ENCODE peak calls at places on chromosomes 6 and 20, in five cellular contexts. S, B, U, P and C are unnamed samples.

GRCh38 chr6:122614303-122614702 is 4.1 kb downstream of the PKIB start:
- DNase-seq in S (no peak), B (no peak), U (no peak), P (no peak), C (no peak)

GRCh38 chr6:2102966-2103365 is 142.4 kb downstream of the GMDS start:
- DNase-seq in S (no peak), B (no peak), U (no peak), P (no peak), C (no peak)

GRCh38 chr6:1849686-1850580 is 240.2 kb downstream of the FOXC1 start:
- DNase-seq in S (no peak), B (no peak), U (no peak), P (no peak), C (no peak)

GRCh38 chr6:116556814-116557403 is 3.4 kb downstream of the CALHM4 start:
- DNase-seq in S (no peak), B (no peak), U (no peak), P (no peak), C (no peak)

GRCh38 chr6:72621243-72622093 is at the start of gene KCNQ5:
- DNase-seq in S (peak), B (peak), U (peak), P (peak), C (no peak)

GRCh38 chr20:31811796-31812728 is 7.1 kb upstream of the MYLK2 start:
- DNase-seq in S (no peak), B (no peak), U (no peak), P (peak), C (peak)

GRCh38 chr6:1129141-1129540 is 182.8 kb upstream of the FOXQ1 start:
- DNase-seq in S (no peak), B (no peak), U (no peak), P (no peak), C (peak)

GRCh38 chr6:90610671-90611542 is 24.0 kb upstream of the MAP3K7 start:
- DNase-seq in S (peak), B (no peak), U (peak), P (no peak), C (no peak)

GRCh38 chr6:114785235-114786127 is 442.7 kb upstream of the HS3ST5 start:
- DNase-seq in S (no peak), B (no peak), U (peak), P (no peak), C (no peak)

GRCh38 chr6:75317503-75318206 is 33.1 kb upstream of the TMEM30A start:
- DNase-seq in S (no peak), B (no peak), U (peak), P (no peak), C (peak)

GRCh38 chr20:13788167-13788834 is 3.5 kb downstream of the NDUFAF5 start:
- DNase-seq in S (peak), B (peak), U (peak), P (no peak), C (no peak)

GRCh38 chr20:13231031-13231752 is 10.1 kb downstream of the ISM1 start:
- DNase-seq in S (no peak), B (no peak), U (peak), P (no peak), C (peak)

GRCh38 chr20:31870703-31871601 is 518 bp downstream of the TTLL9 start:
- DNase-seq in S (peak), B (no peak), U (no peak), P (no peak), C (no peak)

GRCh38 chr6:162032620-162033019 is 694.9 kb downstream of the PRKN start:
- DNase-seq in S (no peak), B (no peak), U (no peak), P (no peak), C (peak)

GRCh38 chr6:142680308-142680707 is 264.7 kb downstream of the HIVEP2 start:
- DNase-seq in S (no peak), B (no peak), U (no peak), P (no peak), C (no peak)

GRCh38 chr20:600141-600540 is 10.0 kb downstream of the TCF15 start:
- DNase-seq in S (no peak), B (no peak), U (no peak), P (no peak), C (no peak)

GRCh38 chr6:92122746-92123145 is 1296.6 kb downstream of the EPHA7 start:
- DNase-seq in S (no peak), B (no peak), U (peak), P (no peak), C (no peak)

GRCh38 chr6:41894366-41895299 is 542 bp downstream of the USP49 start:
- DNase-seq in S (peak), B (no peak), U (peak), P (no peak), C (no peak)

GRCh38 chr6:112912351-112913101 is 565.4 kb downstream of the RFPL4B start:
- DNase-seq in S (peak), B (no peak), U (no peak), P (no peak), C (peak)

GRCh38 chr20:13397300-13397724 is 176.2 kb downstream of the ISM1 start:
- DNase-seq in S (no peak), B (no peak), U (no peak), P (no peak), C (peak)

GRCh38 chr6:83378621-83379388 is 52.0 kb downstream of the ME1 start:
- DNase-seq in S (no peak), B (no peak), U (no peak), P (no peak), C (peak)

GRCh38 chr20:63529180-63529860 is 7.9 kb downstream of the PTK6 start:
- DNase-seq in S (no peak), B (no peak), U (no peak), P (no peak), C (no peak)

GRCh38 chr6:84762941-84763396 is 1.4 kb downstream of the TBX18 start:
- DNase-seq in S (no peak), B (no peak), U (peak), P (no peak), C (no peak)

GRCh38 chr6:5190467-5190866 is 70.3 kb downstream of the LYRM4 start:
- DNase-seq in S (no peak), B (no peak), U (no peak), P (no peak), C (peak)

GRCh38 chr6:143940011-143940597 is 68.0 kb downstream of the PLAGL1 start:
- DNase-seq in S (peak), B (peak), U (peak), P (no peak), C (no peak)

GRCh38 chr6:7255918-7256317 is 57.1 kb downstream of the SSR1 start:
- DNase-seq in S (no peak), B (no peak), U (no peak), P (no peak), C (no peak)

GRCh38 chr20:63033635-63034510 is 27.1 kb upstream of the BHLHE23 start:
- DNase-seq in S (no peak), B (no peak), U (no peak), P (no peak), C (no peak)

GRCh38 chr6:26044140-26045045 is 42.8 kb upstream of the HFE start:
- DNase-seq in S (peak), B (peak), U (no peak), P (peak), C (no peak)

GRCh38 chr6:91464718-91465117 is 877.8 kb upstream of the MAP3K7 start:
- DNase-seq in S (no peak), B (no peak), U (no peak), P (no peak), C (no peak)

GRCh38 chr6:47254906-47255305 is 54.8 kb downstream of the TNFRSF21 start:
- DNase-seq in S (no peak), B (no peak), U (no peak), P (no peak), C (no peak)

GRCh38 chr6:70445001-70445400 is 31.7 kb downstream of the FAM135A start:
- DNase-seq in S (no peak), B (no peak), U (no peak), P (no peak), C (no peak)

GRCh38 chr6:12312736-12313135 is 22.6 kb downstream of the EDN1 start:
- DNase-seq in S (no peak), B (no peak), U (no peak), P (no peak), C (no peak)

GRCh38 chr6:31525932-31526591 is 2.7 kb upstream of the MCCD1 start:
- DNase-seq in S (no peak), B (no peak), U (no peak), P (no peak), C (no peak)

GRCh38 chr6:24646771-24647170 is 780 bp upstream of the KIAA0319 start:
- DNase-seq in S (no peak), B (no peak), U (peak), P (no peak), C (no peak)
- H3K4me3 ChIP-seq in S (no peak), B (no peak), U (no peak), P (no peak), C (no peak)

GRCh38 chr6:30075094-30075986 is at the start of gene RNF39:
- DNase-seq in S (no peak), B (no peak), U (no peak), P (no peak), C (no peak)

GRCh38 chr6:30074331-30075093 is 1.1 kb downstream of the RNF39 start:
- DNase-seq in S (no peak), B (no peak), U (peak), P (no peak), C (no peak)

GRCh38 chr6:30075987-30076311 is 380 bp upstream of the RNF39 start:
- DNase-seq in S (peak), B (no peak), U (no peak), P (no peak), C (no peak)

GRCh38 chr6:30071858-30072257 is 3.7 kb downstream of the RNF39 start:
- DNase-seq in S (no peak), B (no peak), U (no peak), P (no peak), C (no peak)

DNA sequence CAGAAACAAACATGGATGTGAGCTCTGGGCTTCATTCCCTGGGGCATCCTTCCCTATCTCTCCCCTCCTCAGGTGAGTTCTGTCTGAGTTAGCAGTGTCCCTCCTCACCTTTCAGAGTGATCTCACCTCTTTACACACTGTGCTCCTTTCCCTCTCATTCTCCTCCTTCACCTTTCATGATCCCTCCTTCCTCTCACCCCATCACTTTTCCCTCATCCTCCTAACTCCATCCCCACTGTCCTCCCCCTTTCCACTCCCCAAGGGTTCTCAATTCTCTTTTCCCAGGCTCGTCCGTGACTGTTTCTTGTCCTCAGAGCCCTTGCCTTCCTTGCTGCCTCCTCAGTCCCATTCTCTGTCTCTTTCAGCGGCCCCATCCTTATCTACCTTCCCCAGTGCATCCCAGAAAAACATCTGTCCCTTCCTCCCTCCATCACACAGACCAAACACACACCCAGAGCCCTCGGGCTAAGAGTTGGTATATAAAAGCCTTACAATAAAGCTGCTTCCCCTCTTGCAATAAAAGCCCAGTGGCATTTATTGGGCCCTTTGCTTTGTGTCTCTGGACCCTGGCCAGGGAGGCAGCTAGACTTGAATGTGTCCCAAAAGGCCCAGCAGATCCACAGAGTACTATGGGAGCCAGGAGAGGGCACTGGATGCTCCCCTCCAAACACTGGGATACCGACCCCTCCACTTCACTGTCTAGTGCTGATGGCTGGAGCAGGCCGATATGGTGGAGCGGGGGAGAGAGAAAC is 1.9 kb downstream of the RNF39 start:
- DNase-seq in S (no peak), B (no peak), U (no peak), P (no peak), C (no peak)
- H3K4me3 ChIP-seq in S (no peak), B (no peak), U (no peak), P (no peak), C (no peak)

DNA sequence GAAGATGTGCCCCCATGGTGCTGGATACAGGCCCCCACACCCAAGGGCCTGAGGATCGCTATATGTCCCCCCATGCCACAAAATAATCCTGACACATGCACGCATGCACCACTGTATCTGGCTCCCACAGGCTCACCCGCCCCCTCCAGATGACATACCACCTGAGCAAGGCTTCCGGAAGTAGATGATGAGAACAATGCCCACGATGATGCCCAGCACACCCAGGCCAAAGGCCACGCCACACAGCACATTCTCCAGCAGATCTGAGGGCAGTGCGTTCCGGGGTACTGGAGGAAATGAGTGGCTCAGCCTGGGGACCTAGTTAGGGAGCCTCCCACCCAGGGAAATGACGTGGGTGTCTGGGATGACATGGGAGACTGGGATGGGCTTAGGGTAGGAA is 3.8 kb downstream of the HLA-DMA start:
- DNase-seq in S (no peak), B (no peak), U (no peak), P (no peak), C (no peak)
- H3K4me3 ChIP-seq in S (no peak), B (no peak), U (no peak), P (no peak), C (no peak)

DNA sequence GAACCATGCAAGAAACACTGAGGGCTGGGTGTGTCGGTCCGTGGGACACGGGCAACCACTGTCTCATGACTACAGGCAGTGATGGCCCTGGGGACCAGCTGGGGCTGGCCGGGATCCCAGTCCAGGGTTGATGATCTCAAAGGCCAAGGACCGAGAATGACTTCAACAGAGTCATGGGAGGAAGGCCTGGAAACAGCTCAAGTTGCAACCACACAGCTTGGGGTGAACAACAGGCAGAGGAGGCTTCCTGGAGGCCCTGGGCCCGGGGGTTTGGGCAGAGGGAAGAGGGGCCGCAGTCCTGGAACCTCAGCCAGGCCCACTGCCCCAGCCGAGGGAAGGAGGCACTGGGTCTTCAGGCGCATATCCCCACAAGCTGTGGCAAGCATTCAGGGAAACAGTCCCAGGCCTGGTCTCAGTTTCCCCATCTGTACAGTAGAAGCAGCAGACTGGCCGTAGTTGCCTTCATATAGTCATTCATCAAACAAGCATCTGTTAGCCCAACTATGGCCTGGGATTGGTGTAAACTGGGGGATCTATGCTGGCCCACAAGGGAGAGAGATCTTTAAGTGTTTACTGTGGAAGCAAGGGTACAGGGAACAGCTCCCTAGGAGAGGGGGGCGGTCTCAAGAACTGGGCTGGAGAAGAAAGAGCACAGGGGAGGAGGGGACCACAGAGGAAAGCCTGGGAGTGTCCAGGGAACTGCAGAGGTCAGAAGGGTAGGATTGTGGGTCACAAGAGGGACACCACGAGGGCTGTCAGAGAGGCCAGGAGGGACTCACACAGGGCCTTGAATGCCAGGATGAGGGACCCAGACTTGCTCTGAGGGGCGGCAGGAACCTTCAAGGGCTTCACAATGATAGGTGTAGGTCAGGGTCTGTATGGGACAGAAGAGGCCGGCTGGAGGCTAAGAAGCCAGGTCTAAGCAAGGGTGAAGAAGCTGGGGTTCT is 2.1 kb downstream of the MYL9 start:
- DNase-seq in S (peak), B (no peak), U (no peak), P (peak), C (peak)
- H3K4me3 ChIP-seq in S (no peak), B (no peak), U (no peak), P (peak), C (peak)

GRCh38 chr20:60808003-60808402 is 444.1 kb upstream of the CDH4 start:
- DNase-seq in S (no peak), B (no peak), U (no peak), P (no peak), C (no peak)
- H3K4me3 ChIP-seq in S (no peak), B (no peak), U (no peak), P (no peak), C (no peak)

DNA sequence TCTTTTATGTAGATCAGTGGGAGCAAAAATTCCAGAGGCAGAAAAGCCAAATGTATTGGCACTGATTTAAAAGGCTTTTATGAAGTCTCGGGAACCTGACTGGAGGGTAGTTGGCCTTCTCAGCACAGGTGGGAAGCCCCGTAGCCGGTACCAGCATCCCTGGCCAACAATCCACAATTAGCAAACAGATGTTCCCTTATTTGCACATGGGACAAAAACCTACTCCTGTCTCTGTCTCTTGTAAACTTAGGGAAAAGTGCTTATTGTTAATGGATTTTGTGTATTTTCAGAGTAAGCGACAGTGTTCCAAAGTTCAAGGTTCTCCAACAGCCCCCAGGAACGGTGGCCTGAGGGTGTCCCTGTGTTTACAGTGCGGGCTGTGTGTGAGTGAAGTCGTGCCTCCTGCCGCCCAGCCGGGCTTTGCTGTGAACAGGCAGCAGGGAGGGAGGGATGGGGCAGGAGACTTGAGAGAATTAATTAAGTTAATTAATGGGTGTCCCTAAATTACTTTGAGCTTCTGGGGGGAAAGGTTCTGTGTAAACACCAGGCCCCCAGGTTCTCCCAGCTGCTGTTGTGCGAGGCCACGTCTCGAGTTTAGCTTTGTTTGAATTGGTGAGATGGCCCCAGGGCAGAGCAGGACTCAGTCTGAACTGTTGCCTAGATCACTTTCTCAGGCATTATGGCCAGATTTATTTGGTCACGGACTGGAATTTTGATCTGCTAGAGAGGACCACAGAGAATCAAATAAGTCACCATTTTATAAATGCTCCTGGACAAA is 3.9 kb downstream of the SYNJ2 start:
- DNase-seq in S (no peak), B (no peak), U (peak), P (no peak), C (no peak)
- H3K4me3 ChIP-seq in S (no peak), B (no peak), U (no peak), P (no peak), C (no peak)

DNA sequence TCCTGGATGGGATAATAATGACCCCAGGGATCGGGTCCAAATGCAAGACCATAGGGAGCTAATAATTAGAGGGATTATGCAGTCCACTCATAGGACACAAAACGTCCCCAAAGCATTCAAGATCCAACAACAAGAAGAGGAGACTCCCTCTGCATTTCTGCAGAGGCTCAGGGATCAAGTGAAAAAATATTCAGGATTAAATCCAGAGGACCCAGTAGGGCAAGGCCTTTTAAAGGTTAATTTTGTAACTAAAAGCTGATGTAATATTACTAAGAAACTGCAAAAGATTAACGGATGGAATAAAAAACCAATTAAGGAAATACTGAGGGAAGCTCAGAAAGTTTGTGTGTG is 22.2 kb downstream of the HLA-A start:
- DNase-seq in S (no peak), B (no peak), U (no peak), P (no peak), C (no peak)
- H3K4me3 ChIP-seq in S (no peak), B (peak), U (no peak), P (peak), C (no peak)

GRCh38 chr6:24778121-24778520 is 3.4 kb downstream of the GMNN start:
- DNase-seq in S (no peak), B (no peak), U (no peak), P (no peak), C (no peak)

GRCh38 chr6:24777227-24777626 is 2.5 kb downstream of the GMNN start:
- DNase-seq in S (no peak), B (no peak), U (no peak), P (no peak), C (no peak)

GRCh38 chr6:24778878-24779277 is 4.1 kb downstream of the GMNN start:
- DNase-seq in S (no peak), B (no peak), U (no peak), P (no peak), C (no peak)

GRCh38 chr6:24780206-24780605 is 5.5 kb downstream of the GMNN start:
- DNase-seq in S (no peak), B (no peak), U (no peak), P (no peak), C (no peak)

DNA sequence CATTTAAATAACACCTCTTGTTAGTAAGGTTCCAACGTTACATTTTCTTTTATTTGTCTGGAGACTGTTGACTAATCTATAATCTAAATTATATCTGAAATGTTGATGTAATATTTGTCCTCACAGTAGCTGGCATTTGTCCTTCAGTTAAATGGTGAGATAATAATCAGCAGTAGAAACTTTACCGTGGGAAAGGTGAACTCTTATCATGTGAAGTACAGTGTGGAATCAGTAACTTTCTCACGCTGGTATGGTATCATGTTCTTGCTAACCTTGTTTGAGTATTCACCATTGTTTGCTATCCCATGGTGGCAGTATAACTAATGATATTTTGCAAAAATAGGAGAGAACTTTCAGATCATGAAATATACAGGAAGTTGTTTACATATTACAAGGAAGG is 4.7 kb downstream of the GMNN start:
- DNase-seq in S (no peak), B (no peak), U (no peak), P (no peak), C (no peak)
- H3K4me3 ChIP-seq in S (no peak), B (peak), U (no peak), P (no peak), C (no peak)